ENCODE peak calls at places on chromosome 14, in nine cellular contexts. O is tibial nerve, W is A549, N is transverse colon, M is Peyer's patch, D is right lobe of liver, C is NB4, U is suprapubic skin, R is lower leg skin. Y is an unnamed sample.

GRCh38 chr14:93954900-93955891 is 21.2 kb downstream of the ASB2 start:
- DNase-seq in W (no peak), R (no peak), M (peak), D (no peak), N (peak), U (no peak), C (peak), O (no peak), Y (no peak)

GRCh38 chr14:82647088-82647697 is 1113.5 kb upstream of the SEL1L start:
- DNase-seq in D (no peak), R (no peak), N (no peak), C (no peak), U (no peak), W (no peak), O (no peak), M (no peak), Y (no peak)

GRCh38 chr14:100981808-100982207 is 78.3 kb upstream of the RTL1 start:
- DNase-seq in C (no peak), W (no peak), O (no peak), D (no peak), M (no peak), U (no peak), N (no peak), R (no peak), Y (no peak)

GRCh38 chr14:50823763-50824636 is 7.0 kb downstream of the NIN start:
- DNase-seq in W (no peak), R (no peak), O (no peak), U (no peak), N (no peak), M (peak), C (peak), D (no peak), Y (no peak)

GRCh38 chr14:91330111-91330696 is 85.7 kb upstream of the GPR68 start:
- DNase-seq in M (no peak), N (no peak), U (no peak), O (no peak), W (no peak), D (no peak), R (no peak), C (no peak), Y (no peak)

GRCh38 chr14:68876976-68877375 is 84.1 kb upstream of the ZFP36L1 start:
- DNase-seq in D (no peak), N (no peak), M (no peak), U (peak), C (no peak), R (no peak), O (no peak), W (no peak), Y (no peak)

GRCh38 chr14:102539544-102540309 is 30.2 kb upstream of the ANKRD9 start:
- DNase-seq in O (no peak), U (no peak), R (no peak), D (no peak), M (no peak), N (no peak), C (peak), W (no peak), Y (no peak)

GRCh38 chr14:22333408-22334274 is 255.4 kb downstream of the DAD1 start:
- DNase-seq in R (no peak), D (no peak), M (no peak), U (no peak), C (peak), W (peak), O (no peak), N (peak), Y (peak)

GRCh38 chr14:90521930-90522483 is 125.2 kb downstream of the CALM1 start:
- DNase-seq in U (no peak), O (no peak), C (no peak), M (no peak), N (no peak), D (no peak), R (no peak), W (no peak), Y (no peak)

GRCh38 chr14:24398298-24398942 is 383 bp upstream of the NYNRIN start:
- DNase-seq in M (no peak), W (no peak), D (peak), N (peak), O (no peak), C (no peak), U (no peak), R (no peak), Y (no peak)

GRCh38 chr14:70663707-70664179 is 22.0 kb downstream of the TTC9 start:
- DNase-seq in U (no peak), R (no peak), M (peak), W (no peak), D (no peak), C (peak), N (peak), O (no peak), Y (no peak)

GRCh38 chr14:24999157-24999556 is 50.8 kb downstream of the STXBP6 start:
- DNase-seq in R (no peak), D (no peak), O (no peak), W (no peak), M (no peak), U (no peak), C (no peak), N (no peak), Y (no peak)

GRCh38 chr14:100839573-100840175 is 13.8 kb downstream of the MEG3 start:
- DNase-seq in C (no peak), N (no peak), D (no peak), O (no peak), W (no peak), U (no peak), M (no peak), R (no peak), Y (no peak)

GRCh38 chr14:57957441-57957840 is 91.5 kb upstream of the SLC35F4 start:
- DNase-seq in R (no peak), O (no peak), M (no peak), D (no peak), N (no peak), U (no peak), C (no peak), W (no peak), Y (no peak)

GRCh38 chr14:73049428-73049827 is 8.9 kb upstream of the RBM25 start:
- DNase-seq in M (no peak), U (no peak), R (no peak), O (no peak), C (no peak), W (no peak), D (no peak), N (no peak), Y (no peak)

GRCh38 chr14:91377700-91378652 is 39.6 kb downstream of the CCDC88C start:
- DNase-seq in R (no peak), O (no peak), M (no peak), C (peak), D (no peak), N (peak), W (no peak), U (no peak), Y (no peak)

GRCh38 chr14:75543786-75544185 is 21.5 kb downstream of the BATF start:
- DNase-seq in D (no peak), R (no peak), N (no peak), W (no peak), M (no peak), O (no peak), U (no peak), C (no peak), Y (no peak)

GRCh38 chr14:90483551-90483950 is 86.7 kb downstream of the CALM1 start:
- DNase-seq in D (no peak), U (no peak), O (no peak), C (peak), N (peak), W (no peak), R (peak), M (no peak), Y (no peak)

GRCh38 chr14:100658514-100658886 is 68.2 kb upstream of the DLK1 start:
- DNase-seq in W (no peak), N (no peak), O (no peak), U (no peak), R (no peak), D (no peak), C (no peak), M (no peak), Y (no peak)

GRCh38 chr14:71231521-71232393 is 324.5 kb downstream of the PCNX1 start:
- DNase-seq in O (no peak), U (no peak), W (no peak), R (peak), C (peak), N (no peak), M (no peak), D (no peak), Y (no peak)

GRCh38 chr14:53953828-53954550 is 2.6 kb downstream of the BMP4 start:
- DNase-seq in C (no peak), O (no peak), D (peak), M (no peak), N (peak), U (no peak), W (peak), R (peak), Y (peak)

GRCh38 chr14:67270933-67271332 is 29.7 kb downstream of the PALS1 start:
- DNase-seq in N (no peak), O (no peak), C (no peak), M (no peak), R (no peak), W (no peak), D (no peak), U (no peak), Y (no peak)

GRCh38 chr14:67270354-67270753 is 29.1 kb downstream of the PALS1 start:
- DNase-seq in D (no peak), R (no peak), U (no peak), O (no peak), C (no peak), N (no peak), M (no peak), W (no peak), Y (no peak)

GRCh38 chr14:67267929-67268328 is 26.7 kb downstream of the PALS1 start:
- DNase-seq in D (no peak), M (no peak), O (no peak), C (no peak), R (no peak), N (no peak), W (no peak), U (no peak), Y (no peak)

GRCh38 chr14:67269338-67270060 is 28.3 kb downstream of the PALS1 start:
- DNase-seq in W (no peak), N (no peak), O (no peak), U (no peak), C (no peak), R (no peak), M (no peak), D (no peak), Y (no peak)

DNA sequence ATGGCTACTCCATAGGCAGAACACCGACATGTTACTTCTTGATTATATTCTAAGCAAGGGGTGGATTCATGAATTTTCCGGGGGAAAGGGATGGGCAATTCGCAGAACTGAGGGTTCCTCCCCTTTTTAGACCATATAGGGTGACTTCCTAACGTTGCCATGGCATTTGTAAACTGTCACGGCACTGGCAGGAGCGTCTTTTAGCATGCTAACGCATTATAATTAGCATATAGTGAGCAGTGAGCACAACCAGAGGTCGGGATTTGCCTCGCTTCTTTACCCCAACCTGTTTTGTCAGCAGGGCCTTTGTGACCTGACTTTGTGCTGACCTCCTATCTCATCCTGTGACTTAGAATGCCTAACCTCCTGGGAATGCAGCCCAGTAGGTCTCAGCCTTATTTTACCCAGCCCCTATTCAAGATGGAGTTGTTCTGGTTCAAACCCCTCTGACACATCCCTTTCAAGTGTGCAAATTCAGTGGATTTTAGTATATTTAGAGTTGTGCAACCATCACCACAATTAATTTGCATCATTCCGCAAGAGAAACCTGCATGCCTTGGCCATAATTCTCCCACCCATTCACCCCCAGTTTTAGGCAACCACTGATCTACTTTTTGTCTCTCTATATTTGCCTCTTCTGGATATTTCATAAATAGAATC is 27.4 kb downstream of the PALS1 start:
- DNase-seq in W (no peak), C (no peak), O (no peak), R (no peak), U (no peak), N (no peak), D (no peak), M (no peak), Y (no peak)
- TF ChIP-seq POLR2A in W (no peak), C (no peak), O (no peak), R (no peak), U (no peak), N (no peak), D (no peak), M (no peak), Y (no peak)

DNA sequence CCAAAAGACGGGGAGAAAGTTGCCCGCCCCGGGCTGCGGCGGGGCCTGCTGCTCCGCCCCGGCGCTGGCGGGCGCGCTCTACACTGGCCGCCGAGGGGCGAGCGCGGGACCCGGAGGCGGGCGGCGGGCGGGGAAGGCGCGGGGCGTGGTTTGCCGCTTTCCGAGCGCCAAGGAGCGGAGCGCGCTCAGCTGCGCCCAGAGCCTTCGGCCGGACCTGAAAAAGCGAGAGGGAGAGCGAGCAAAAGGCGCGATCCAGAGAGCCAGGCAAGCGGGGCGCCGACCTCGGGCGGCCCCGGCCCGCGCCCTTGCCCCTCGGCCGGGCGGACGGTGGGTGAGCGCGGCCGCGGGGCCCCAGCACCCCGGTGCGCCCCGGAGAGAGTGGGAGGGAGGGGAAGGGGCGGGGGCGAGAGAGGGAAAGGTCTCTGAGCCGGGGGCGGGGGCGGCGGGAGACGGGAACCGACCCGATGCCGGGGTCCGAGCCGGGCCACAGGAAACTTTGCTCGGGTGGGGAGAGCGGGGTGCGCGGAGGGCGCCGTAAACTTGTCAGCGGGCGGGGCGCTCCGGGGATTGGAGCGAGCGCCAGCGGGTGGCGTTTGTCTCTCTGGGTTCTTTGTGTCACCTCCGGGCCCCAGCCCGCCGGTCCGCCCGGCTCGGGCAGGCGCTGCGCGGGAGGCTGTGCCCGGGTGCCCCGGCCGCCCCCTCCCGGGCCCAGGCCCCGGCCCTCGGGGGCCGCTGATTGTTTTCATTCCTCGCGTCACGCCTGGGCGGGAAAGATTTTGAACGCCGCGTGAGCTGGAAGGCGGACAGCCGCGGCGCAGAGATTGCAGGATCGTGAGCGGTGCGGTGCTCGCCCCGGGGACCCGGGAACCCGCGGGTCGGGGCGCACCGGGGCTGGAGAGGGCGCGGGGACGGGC is at the start of gene SYNE2:
- DNase-seq in U (peak), W (peak), N (peak), C (peak), M (peak), O (peak), D (peak), R (peak), Y (peak)
- TF ChIP-seq POLR2A in U (peak), W (peak), N (peak), C (no peak), M (no peak), O (peak), D (peak), R (no peak), Y (peak)

DNA sequence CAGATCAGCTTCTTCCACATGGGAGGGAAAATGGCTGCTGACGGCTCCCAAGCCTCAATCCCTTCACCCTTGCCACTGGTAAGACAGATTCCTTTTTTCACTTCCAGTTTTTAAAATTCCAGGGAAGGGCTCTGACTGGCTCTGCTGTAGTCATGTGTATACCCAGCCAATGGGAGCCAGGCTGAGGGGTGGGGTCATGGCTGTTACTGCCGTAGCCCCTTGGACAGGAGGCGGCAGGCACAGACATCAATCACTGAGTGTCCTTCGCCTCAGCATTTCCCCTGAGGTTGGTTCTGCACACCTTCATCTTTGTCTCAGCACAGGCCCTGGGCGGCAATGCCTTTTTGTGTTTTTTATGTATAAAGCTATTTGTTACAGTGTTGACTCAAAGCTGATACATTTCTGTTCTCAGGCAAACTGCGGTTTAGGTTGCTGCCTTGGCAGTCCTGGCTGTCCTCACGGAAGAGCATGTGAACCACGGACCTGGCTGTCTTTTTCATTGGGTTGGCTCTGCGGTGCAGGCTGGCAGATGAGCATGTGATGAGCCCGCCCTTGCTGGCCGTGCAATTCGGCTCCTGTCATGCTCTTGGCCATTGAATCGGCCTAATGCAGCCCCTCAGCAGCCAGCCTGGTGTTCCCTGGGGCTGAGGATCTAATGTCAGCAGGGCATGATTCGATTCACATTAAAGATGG is 74.3 kb downstream of the PPM1A start:
- DNase-seq in M (no peak), D (no peak), N (no peak), O (no peak), U (no peak), W (no peak), R (no peak), C (no peak), Y (no peak)
- TF ChIP-seq POLR2A in M (no peak), D (no peak), N (no peak), O (no peak), U (no peak), W (no peak), R (no peak), C (no peak), Y (no peak)

DNA sequence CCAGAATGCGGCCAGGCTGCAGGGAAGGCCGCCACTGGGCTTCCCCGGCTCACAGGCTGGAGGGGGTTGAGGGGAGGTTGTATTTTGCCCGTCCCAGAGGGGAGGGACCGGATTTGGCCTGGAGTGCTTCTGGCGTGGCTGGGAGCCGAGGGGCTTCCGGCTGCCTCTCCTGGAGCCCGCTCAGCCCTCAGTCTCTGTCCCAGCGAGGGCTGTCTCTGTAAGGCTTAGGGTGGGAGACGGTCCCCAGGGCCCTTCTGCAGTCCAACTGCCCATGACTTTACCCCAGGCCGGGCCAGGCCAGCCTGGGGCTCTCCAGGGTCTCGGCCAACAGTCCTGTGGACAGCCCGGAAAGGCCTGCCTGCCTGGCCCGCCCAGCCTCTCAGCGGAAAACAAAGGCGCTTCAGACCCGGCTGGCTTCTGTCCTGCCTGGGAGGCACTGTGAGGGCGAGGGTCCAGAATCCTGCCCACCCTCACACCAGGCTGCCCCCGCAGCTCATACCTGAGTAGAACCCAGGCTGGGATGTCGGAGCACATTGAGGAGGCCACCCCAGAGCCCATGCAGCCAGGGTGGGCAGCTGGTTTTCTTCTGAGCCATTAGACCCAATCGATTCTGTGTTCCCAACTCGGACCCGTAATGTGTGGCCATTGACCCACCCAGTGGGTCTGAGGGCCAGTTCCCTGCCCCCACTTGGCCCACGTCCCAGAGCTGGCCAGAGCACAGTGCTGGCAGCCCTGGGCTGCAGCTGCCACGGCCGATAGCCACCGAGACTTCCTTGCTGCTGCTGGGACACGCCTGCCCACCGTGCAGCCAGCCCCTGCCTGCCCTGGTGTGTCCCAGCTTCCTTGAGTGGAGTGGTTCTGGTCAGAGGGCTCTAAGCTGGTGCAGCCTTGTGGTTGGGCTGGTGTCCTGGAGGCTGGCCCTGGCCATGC is 1.6 kb downstream of the CRIP2 start:
- DNase-seq in N (no peak), C (no peak), M (no peak), D (peak), R (peak), O (no peak), U (no peak), W (no peak), Y (no peak)
- TF ChIP-seq POLR2A in N (no peak), C (no peak), M (no peak), D (peak), R (no peak), O (no peak), U (no peak), W (no peak), Y (no peak)

Y was measured in H54.